ENCODE peak calls at places on chromosome 2, in six cellular contexts. F is hepatic stellate cell, C is left ventricle myocardium inferior, K is neural crest cell, R is HepG2, G is psoas muscle. E is an unnamed sample.

GRCh38 chr2:146661494-146662096 is 1183.2 kb upstream of the ACVR2A start:
- DNase-seq in F (peak), C (no peak), K (no peak), R (peak), G (no peak), E (no peak)

GRCh38 chr2:195594248-195594647 is 62.8 kb upstream of the SLC39A10 start:
- DNase-seq in F (no peak), C (no peak), K (no peak), R (no peak), G (no peak), E (no peak)

GRCh38 chr2:68767031-68767961 is 32.7 kb downstream of the ARHGAP25 start:
- DNase-seq in F (no peak), C (no peak), K (no peak), R (no peak), G (no peak), E (peak)

GRCh38 chr2:135182601-135183000 is 130.5 kb downstream of the RAB3GAP1 start:
- DNase-seq in F (no peak), C (no peak), K (no peak), R (no peak), G (no peak), E (no peak)

GRCh38 chr2:5373200-5373599 is 319.0 kb upstream of the SOX11 start:
- DNase-seq in F (no peak), C (no peak), K (peak), R (no peak), G (no peak), E (no peak)

GRCh38 chr2:88016948-88017779 is 817 bp upstream of the RNU2-63P start:
- DNase-seq in F (no peak), C (peak), K (no peak), R (peak), G (no peak), E (peak)

GRCh38 chr2:233819884-233820765 is 34.2 kb downstream of the HJURP start:
- DNase-seq in F (no peak), C (no peak), K (no peak), R (no peak), G (no peak), E (no peak)

GRCh38 chr2:192159215-192159614 is 35.5 kb downstream of the TMEFF2 start:
- DNase-seq in F (no peak), C (no peak), K (no peak), R (no peak), G (no peak), E (no peak)

GRCh38 chr2:9294764-9295163 is 88.2 kb downstream of the ASAP2 start:
- DNase-seq in F (no peak), C (no peak), K (no peak), R (no peak), G (no peak), E (no peak)

GRCh38 chr2:170408461-170409163 is 230.7 kb downstream of the MYO3B start:
- DNase-seq in F (no peak), C (no peak), K (peak), R (no peak), G (no peak), E (no peak)

GRCh38 chr2:27264253-27264752 is 1.5 kb upstream of the SLC30A3 start:
- DNase-seq in F (no peak), C (no peak), K (no peak), R (no peak), G (no peak), E (no peak)

GRCh38 chr2:220076734-220077133 is 449.3 kb downstream of the SLC4A3 start:
- DNase-seq in F (no peak), C (no peak), K (peak), R (no peak), G (no peak), E (no peak)

GRCh38 chr2:37263839-37264238 is 32.4 kb downstream of the NDUFAF7 start:
- DNase-seq in F (no peak), C (no peak), K (no peak), R (no peak), G (no peak), E (no peak)

GRCh38 chr2:237109421-237109820 is 23.7 kb downstream of the COPS8 start:
- DNase-seq in F (no peak), C (no peak), K (no peak), R (no peak), G (no peak), E (no peak)

GRCh38 chr2:209473930-209474419 is 50.1 kb downstream of the MAP2 start:
- DNase-seq in F (peak), C (no peak), K (no peak), R (peak), G (no peak), E (no peak)

GRCh38 chr2:215794829-215795546 is 218.4 kb downstream of the MREG start:
- DNase-seq in F (no peak), C (no peak), K (no peak), R (peak), G (no peak), E (no peak)

GRCh38 chr2:222743263-222743865 is 71.9 kb downstream of the MOGAT1 start:
- DNase-seq in F (no peak), C (no peak), K (no peak), R (no peak), G (no peak), E (no peak)

GRCh38 chr2:175743020-175743419 is 259.0 kb downstream of the LNPK start:
- DNase-seq in F (no peak), C (no peak), K (no peak), R (no peak), G (no peak), E (no peak)

GRCh38 chr2:133972786-133973185 is 281.1 kb upstream of the MGAT5 start:
- DNase-seq in F (peak), C (no peak), K (no peak), R (no peak), G (no peak), E (no peak)

GRCh38 chr2:70003093-70003830 is 41.8 kb upstream of the ASPRV1 start:
- DNase-seq in F (no peak), C (no peak), K (no peak), R (no peak), G (no peak), E (no peak)

GRCh38 chr2:177579486-177580036 is 187.0 kb downstream of the AGPS start:
- DNase-seq in F (no peak), C (no peak), K (no peak), R (peak), G (no peak), E (no peak)

GRCh38 chr2:88057437-88057844 is 1.9 kb upstream of the KRCC1 start:
- DNase-seq in F (no peak), C (no peak), K (no peak), R (no peak), G (no peak), E (no peak)

GRCh38 chr2:218393750-218394290 is 5.8 kb upstream of the CTDSP1 start:
- DNase-seq in F (no peak), C (no peak), K (no peak), R (no peak), G (no peak), E (no peak)

GRCh38 chr2:169221745-169222369 is 140.5 kb downstream of the LRP2 start:
- DNase-seq in F (no peak), C (no peak), K (no peak), R (no peak), G (no peak), E (no peak)

GRCh38 chr2:3291750-3292149 is 85.9 kb downstream of the EIPR1 start:
- DNase-seq in F (no peak), C (no peak), K (no peak), R (no peak), G (no peak), E (no peak)

GRCh38 chr2:46067501-46068292 is 229.5 kb upstream of the EPAS1 start:
- DNase-seq in F (peak), C (no peak), K (no peak), R (peak), G (no peak), E (no peak)

GRCh38 chr2:145186303-145186702 is 666.4 kb upstream of the ZEB2 start:
- DNase-seq in F (no peak), C (no peak), K (no peak), R (no peak), G (no peak), E (no peak)

GRCh38 chr2:242075163-242075562 is 205.6 kb downstream of the RTP5 start:
- DNase-seq in F (peak), C (no peak), K (no peak), R (no peak), G (no peak), E (no peak)

GRCh38 chr2:148132400-148132799 is 111.5 kb downstream of the MBD5 start:
- DNase-seq in F (peak), C (no peak), K (no peak), R (no peak), G (no peak), E (no peak)

GRCh38 chr2:235324324-235324723 is 169.5 kb upstream of the AGAP1 start:
- DNase-seq in F (no peak), C (no peak), K (no peak), R (no peak), G (no peak), E (no peak)

GRCh38 chr2:105361132-105361889 is 24.0 kb downstream of the C2orf49 start:
- DNase-seq in F (no peak), C (no peak), K (no peak), R (no peak), G (no peak), E (peak)

GRCh38 chr2:100142393-100142792 is at the start of gene AFF3:
- DNase-seq in F (no peak), C (no peak), K (no peak), R (no peak), G (no peak), E (peak)

GRCh38 chr2:201654611-201655384 is 11.5 kb upstream of the TMEM237 start:
- DNase-seq in F (peak), C (no peak), K (no peak), R (no peak), G (no peak), E (no peak)

GRCh38 chr2:148130571-148130970 is 109.7 kb downstream of the MBD5 start:
- DNase-seq in F (peak), C (no peak), K (no peak), R (peak), G (no peak), E (no peak)

GRCh38 chr2:84647267-84647666 is 131.0 kb downstream of the DNAH6 start:
- DNase-seq in F (no peak), C (no peak), K (no peak), R (no peak), G (no peak), E (no peak)

E was measured in CD4-positive, alpha-beta T cell.